ENCODE peak calls at places on chromosomes 1 and 21, in nine cellular contexts. L is GM19239; N is activated naive CD4-positive, alpha-beta T cell; Z is skeletal muscle cell; R is activated CD8-positive, alpha-beta memory T cell treated with anti-CD3 and anti-CD28 coated beads, Interleukin-2, amount 50 U/mL, for 4 hours; U is heart right ventricle; H is ELR; J is iris pigment epithelial cell; G is pancreas. K is an unnamed sample.

GRCh38 chr1:55541296-55541695 is 326.1 kb upstream of the USP24 start:
- DNase-seq in L (no peak), N (no peak), Z (no peak), R (no peak), U (no peak), H (no peak), J (no peak), G (no peak), K (no peak)

GRCh38 chr1:17239420-17239819 is 9.5 kb upstream of the PADI3 start:
- DNase-seq in L (peak), N (no peak), Z (peak), R (no peak), U (peak), H (peak), J (peak), G (no peak), K (peak)

GRCh38 chr1:166839600-166840308 is 479 bp downstream of the POGK start:
- DNase-seq in L (peak), N (peak), Z (no peak), R (peak), U (peak), H (peak), J (peak), G (peak), K (peak)

GRCh38 chr21:26555554-26555953 is 17.5 kb downstream of the CYYR1 start:
- DNase-seq in L (no peak), N (no peak), Z (no peak), R (no peak), U (no peak), H (no peak), J (no peak), G (no peak), K (no peak)

GRCh38 chr1:223066415-223066814 is 76.6 kb downstream of the TLR5 start:
- DNase-seq in L (no peak), N (no peak), Z (no peak), R (no peak), U (no peak), H (no peak), J (no peak), G (no peak), K (no peak)

GRCh38 chr1:168691541-168691940 is 37.5 kb downstream of the DPT start:
- DNase-seq in L (no peak), N (no peak), Z (no peak), R (no peak), U (no peak), H (no peak), J (no peak), G (no peak), K (no peak)

GRCh38 chr21:46418265-46418946 is 40.3 kb upstream of the DIP2A start:
- DNase-seq in L (no peak), N (no peak), Z (no peak), R (no peak), U (no peak), H (no peak), J (no peak), G (no peak), K (no peak)

GRCh38 chr1:47948126-47948525 is 49.1 kb downstream of the TRABD2B start:
- DNase-seq in L (no peak), N (no peak), Z (no peak), R (no peak), U (no peak), H (no peak), J (no peak), G (no peak), K (no peak)

GRCh38 chr1:156584813-156585212 is 5.3 kb downstream of the TTC24 start:
- DNase-seq in L (no peak), N (no peak), Z (no peak), R (no peak), U (no peak), H (peak), J (no peak), G (no peak), K (no peak)

GRCh38 chr1:36625253-36625958 is 142.7 kb upstream of the CSF3R start:
- DNase-seq in L (no peak), N (no peak), Z (no peak), R (no peak), U (no peak), H (no peak), J (no peak), G (no peak), K (no peak)

K was measured in GM10248.